ENCODE peak calls at places on chromosomes 6 and 20, in five cellular contexts. One of them, this sample, is unnamed.

GRCh38 chr6:14381225-14381887 is 263.8 kb downstream of the CD83 start:
- DNase-seq in pancreas: no peak
- DNase-seq in aorta: no peak
- DNase-seq in AG08395: no peak
- DNase-seq in CD8-positive, alpha-beta memory T cell: no peak
- DNase-seq in this sample: no peak

GRCh38 chr6:125984311-125984710 is 2.0 kb upstream of the TRMT11 start:
- DNase-seq in pancreas: no peak
- DNase-seq in aorta: no peak
- DNase-seq in AG08395: peak; percentile 59
- DNase-seq in CD8-positive, alpha-beta memory T cell: no peak
- DNase-seq in this sample: no peak

GRCh38 chr6:111114484-111114883 is 27.2 kb downstream of the SLC16A10 start:
- DNase-seq in pancreas: no peak
- DNase-seq in aorta: no peak
- DNase-seq in AG08395: no peak
- DNase-seq in CD8-positive, alpha-beta memory T cell: no peak
- DNase-seq in this sample: no peak

GRCh38 chr6:134948142-134948541 is 1.8 kb downstream of the ALDH8A1 start:
- DNase-seq in pancreas: no peak
- DNase-seq in aorta: no peak
- DNase-seq in AG08395: no peak
- DNase-seq in CD8-positive, alpha-beta memory T cell: no peak
- DNase-seq in this sample: no peak

GRCh38 chr6:170444811-170445211 is 108.3 kb downstream of the PSMB1 start:
- DNase-seq in pancreas: no peak
- DNase-seq in aorta: peak; percentile 55
- DNase-seq in AG08395: no peak
- DNase-seq in CD8-positive, alpha-beta memory T cell: no peak
- DNase-seq in this sample: no peak

GRCh38 chr20:3788685-3789155 is 2.2 kb upstream of the CENPB start:
- DNase-seq in pancreas: no peak
- DNase-seq in aorta: no peak
- DNase-seq in AG08395: no peak
- DNase-seq in CD8-positive, alpha-beta memory T cell: no peak
- DNase-seq in this sample: peak; percentile 15

GRCh38 chr6:144063744-144064401 is 31.5 kb downstream of the SF3B5 start:
- DNase-seq in pancreas: peak; percentile 88
- DNase-seq in aorta: peak; percentile 93
- DNase-seq in AG08395: peak; percentile 60
- DNase-seq in CD8-positive, alpha-beta memory T cell: peak; percentile 90
- DNase-seq in this sample: peak; percentile 87

GRCh38 chr6:112144145-112144926 is 56.9 kb downstream of the FAM229B start:
- DNase-seq in pancreas: no peak
- DNase-seq in aorta: no peak
- DNase-seq in AG08395: peak; percentile 14
- DNase-seq in CD8-positive, alpha-beta memory T cell: no peak
- DNase-seq in this sample: no peak

GRCh38 chr6:111193156-111193555 is 105.9 kb downstream of the SLC16A10 start:
- DNase-seq in pancreas: no peak
- DNase-seq in aorta: no peak
- DNase-seq in AG08395: no peak
- DNase-seq in CD8-positive, alpha-beta memory T cell: no peak
- DNase-seq in this sample: no peak

This sample was measured in left cardiac atrium.